ENCODE peak calls at places on chromosomes 16 and 17, in five cellular contexts. T, V, H, W and J are unnamed samples.

GRCh38 chr16:74460542-74460941 is 39.3 kb upstream of the CLEC18B start:
- DNase-seq in W (no peak), V (no peak), T (no peak), H (no peak), J (no peak)

GRCh38 chr17:17779015-17779611 is 57.7 kb downstream of the SREBF1 start:
- DNase-seq in W (no peak), V (no peak), T (no peak), H (peak), J (no peak)

GRCh38 chr16:24013733-24014645 is 178.2 kb downstream of the PRKCB start:
- DNase-seq in V (peak), W (no peak), T (no peak), H (no peak), J (no peak)

GRCh38 chr17:40309031-40309937 is at the start of gene RARA:
- DNase-seq in T (no peak), W (peak), H (peak), V (peak), J (peak)

GRCh38 chr17:45129940-45130639 is 2.2 kb downstream of the PLCD3 start:
- DNase-seq in H (no peak), W (peak), V (peak), T (no peak), J (no peak)

GRCh38 chr17:16013943-16014407 is 14.4 kb downstream of the TTC19 start:
- DNase-seq in V (peak), W (no peak), H (no peak), T (no peak), J (no peak)

GRCh38 chr16:54923988-54924387 is 6.7 kb upstream of the IRX5 start:
- DNase-seq in V (no peak), H (no peak), W (no peak), T (no peak), J (no peak)

GRCh38 chr16:11546522-11547485 is 39.9 kb downstream of the LITAF start:
- DNase-seq in V (peak), T (no peak), W (no peak), H (no peak), J (no peak)

GRCh38 chr16:795580-796229 is 4.8 kb downstream of the GNG13 start:
- DNase-seq in W (no peak), V (peak), H (no peak), T (no peak), J (no peak)

GRCh38 chr17:41664172-41664457 is 24.6 kb upstream of the EIF1 start:
- DNase-seq in T (no peak), V (no peak), W (no peak), H (no peak), J (no peak)

GRCh38 chr16:81869326-81869725 is 90.2 kb downstream of the PLCG2 start:
- DNase-seq in V (no peak), W (no peak), T (no peak), H (no peak), J (no peak)

GRCh38 chr17:46003907-46004748 is 5.1 kb downstream of the STH start:
- DNase-seq in V (no peak), W (peak), H (peak), T (no peak), J (no peak)

GRCh38 chr17:77690271-77691161 is 268.0 kb upstream of the TNRC6C start:
- DNase-seq in H (no peak), T (no peak), W (no peak), V (no peak), J (no peak)

GRCh38 chr17:7893226-7893880 is 4.8 kb downstream of the CHD3 start:
- DNase-seq in W (no peak), V (no peak), T (no peak), H (no peak), J (no peak)

GRCh38 chr16:55773859-55774549 is 58.9 kb downstream of the CES1 start:
- DNase-seq in V (peak), W (no peak), H (no peak), T (no peak), J (no peak)

GRCh38 chr16:11100239-11100750 is 155.7 kb downstream of the SOCS1 start:
- DNase-seq in V (no peak), H (peak), W (peak), T (peak), J (no peak)

GRCh38 chr17:40014375-40014980 is 762 bp upstream of the CSF3 start:
- DNase-seq in W (peak), V (no peak), T (no peak), H (peak), J (no peak)

GRCh38 chr17:78174332-78174869 is 6.0 kb downstream of the SYNGR2 start:
- DNase-seq in H (peak), W (peak), V (peak), T (peak), J (peak)

GRCh38 chr16:13935408-13935807 is 15.5 kb downstream of the ERCC4 start:
- DNase-seq in W (no peak), V (peak), T (no peak), H (no peak), J (no peak)

GRCh38 chr17:5011928-5012327 is 14.2 kb downstream of the KIF1C start:
- DNase-seq in W (no peak), T (no peak), H (no peak), V (no peak), J (no peak)

GRCh38 chr16:58264007-58264406 is 30.8 kb downstream of the PRSS54 start:
- DNase-seq in W (no peak), H (no peak), T (no peak), V (no peak), J (no peak)
- TF ChIP-seq EP300 in W (no peak), H (no peak), T (no peak), V (no peak), J (no peak)

GRCh38 chr16:85354623-85355514 is 242.6 kb upstream of the CIBAR2 start:
- DNase-seq in V (no peak), H (no peak), W (no peak), T (no peak), J (no peak)
- TF ChIP-seq EP300 in V (no peak), H (no peak), W (no peak), T (no peak), J (no peak)

DNA sequence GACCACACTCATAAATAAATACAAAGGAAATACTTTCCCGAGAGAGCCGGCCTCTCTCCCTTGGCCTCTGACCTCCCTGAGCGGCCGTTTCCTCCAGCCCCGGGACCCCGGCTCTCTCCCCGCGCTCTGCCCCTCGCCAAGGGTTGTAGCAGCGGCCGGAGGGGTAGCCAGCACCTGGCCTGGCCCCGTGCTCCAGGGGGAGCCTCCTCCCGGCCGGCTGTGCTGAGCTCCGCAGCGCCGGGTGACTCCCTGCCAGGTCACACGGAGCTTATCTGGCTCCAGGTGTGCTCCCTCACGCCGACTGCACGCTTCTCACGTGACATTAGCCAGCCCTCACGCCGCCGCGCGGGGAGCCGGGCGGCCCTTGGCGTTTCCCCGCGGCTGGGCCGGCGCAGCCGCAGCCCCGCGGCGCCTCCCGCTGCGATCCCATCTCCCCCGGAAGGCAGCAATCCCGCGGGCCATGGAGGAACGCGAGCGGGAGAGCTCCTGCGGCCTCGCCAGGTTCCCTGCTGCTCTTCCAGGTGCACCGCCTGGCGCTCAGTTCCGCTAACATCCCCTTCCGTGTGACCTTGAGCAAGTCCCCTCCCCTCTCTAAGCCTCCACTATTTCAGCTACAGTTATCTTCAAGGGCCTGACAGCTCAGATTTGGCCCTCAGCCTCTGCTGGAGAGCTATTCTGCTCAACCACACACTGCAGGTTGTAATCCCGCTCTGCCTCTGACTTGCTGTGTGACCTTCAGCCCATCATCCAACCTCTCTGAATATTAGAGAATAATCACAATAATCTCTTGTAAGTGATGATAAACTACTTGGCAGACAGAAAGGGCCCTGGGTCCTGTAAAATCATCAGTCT is 3.5 kb downstream of the MYO18A start:
- DNase-seq in H (peak), W (peak), T (no peak), V (peak), J (no peak)
- TF ChIP-seq EP300 in H (no peak), W (no peak), T (no peak), V (no peak), J (no peak)

GRCh38 chr16:84349852-84350565 is 18.3 kb upstream of the ATP2C2 start:
- DNase-seq in V (no peak), W (no peak), H (no peak), T (no peak), J (no peak)
- TF ChIP-seq EP300 in V (no peak), W (no peak), H (no peak), T (no peak), J (no peak)

DNA sequence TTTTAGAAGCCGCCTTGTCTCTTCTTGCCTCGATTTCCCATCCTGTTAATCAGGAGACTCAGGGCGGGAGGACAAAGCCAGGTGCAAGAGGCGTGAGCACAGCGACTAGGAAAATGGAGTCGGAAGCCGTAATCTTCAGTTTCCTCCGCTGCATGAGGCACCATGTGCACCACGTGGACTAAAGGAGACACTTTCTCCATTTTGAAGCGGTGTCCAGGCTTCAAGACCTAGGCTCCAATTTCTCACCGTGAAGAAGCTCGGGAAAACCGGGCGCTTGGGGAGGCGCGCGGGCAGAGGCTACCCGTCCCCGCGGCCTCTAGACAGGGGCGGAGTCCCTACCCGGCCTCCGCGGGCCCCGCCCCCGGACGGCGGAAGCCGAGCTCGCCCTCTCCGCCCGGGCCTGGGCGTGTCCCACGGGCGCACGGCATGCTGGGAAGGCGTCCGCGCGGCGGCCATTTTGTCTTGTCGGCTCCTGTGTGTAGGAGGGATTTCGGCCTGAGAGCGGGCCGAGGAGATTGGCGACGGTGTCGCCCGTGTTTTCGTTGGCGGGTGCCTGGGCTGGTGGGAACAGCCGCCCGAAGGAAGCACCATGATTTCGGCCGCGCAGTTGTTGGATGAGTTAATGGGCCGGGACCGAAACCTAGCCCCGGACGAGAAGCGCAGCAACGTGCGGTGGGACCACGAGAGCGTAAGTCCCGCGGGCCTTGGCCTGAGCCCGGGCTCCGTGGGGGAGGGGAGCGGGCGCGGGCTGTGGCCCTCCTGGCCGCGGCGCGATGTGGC is at the start of gene LUC7L3:
- DNase-seq in H (peak), V (peak), T (peak), W (peak), J (peak)
- TF ChIP-seq EP300 in H (no peak), V (no peak), T (peak), W (no peak), J (no peak)

GRCh38 chr16:1913327-1914083 is 4.7 kb downstream of the HS3ST6 start:
- DNase-seq in V (no peak), W (no peak), T (no peak), H (no peak), J (no peak)
- TF ChIP-seq EP300 in V (no peak), W (no peak), T (no peak), H (no peak), J (no peak)

DNA sequence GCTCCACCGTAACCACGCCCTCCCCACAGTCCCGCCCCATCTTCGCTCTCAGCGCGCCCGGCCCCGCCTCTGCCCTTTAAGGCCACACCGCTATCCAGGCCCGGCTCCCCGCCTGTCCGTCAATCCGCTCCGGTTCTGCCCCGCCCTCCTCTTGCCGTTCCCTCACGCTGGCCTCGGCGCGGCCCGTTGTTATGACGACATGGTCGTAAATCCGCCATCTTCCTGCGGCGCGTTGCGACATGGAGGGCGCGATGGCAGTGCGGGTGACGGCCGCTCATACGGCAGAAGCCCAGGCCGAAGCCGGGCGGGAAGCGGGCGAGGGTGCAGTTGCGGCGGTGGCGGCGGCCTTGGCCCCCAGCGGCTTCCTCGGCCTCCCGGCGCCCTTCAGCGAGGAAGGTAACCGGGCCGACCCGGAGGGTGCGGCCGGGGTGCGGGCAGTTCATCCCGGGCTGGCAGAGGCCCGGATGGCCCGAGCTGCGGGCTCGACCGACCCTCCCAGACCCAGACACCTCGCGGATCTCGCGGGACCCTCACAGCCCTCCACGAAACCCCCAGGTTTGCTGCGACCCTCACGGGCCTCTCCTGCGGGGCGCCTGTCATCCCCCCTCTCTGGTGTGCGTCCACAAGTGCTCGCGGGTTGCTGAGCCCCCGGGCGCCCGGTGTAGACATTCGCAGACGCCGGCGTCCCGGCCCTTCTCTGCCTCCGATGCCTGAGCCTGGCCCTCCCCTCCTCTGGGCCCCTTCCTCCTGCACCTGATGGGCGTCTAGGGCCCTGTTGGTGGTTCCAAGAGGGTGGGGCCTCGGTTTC is at the start of gene E4F1:
- DNase-seq in T (peak), W (peak), V (peak), H (peak), J (peak)
- TF ChIP-seq EP300 in T (peak), W (peak), V (no peak), H (peak), J (no peak)